ENCODE peak calls at places on chromosomes 16 and 17, in nine cellular contexts. One of them, this sample, is unnamed.

GRCh38 chr17:40111221-40112128 is 10.3 kb upstream of the MSL1 start:
- DNase-seq in posterior vena cava: peak
- DNase-seq in NCI-H1694: peak
- DNase-seq in ELF-1: peak
- DNase-seq in GDM1: peak
- DNase-seq in T follicular helper cell: peak
- DNase-seq in activated gamma-delta T cell treated with anti-CD3 and anti-CD28 coated beads, Interleukin-2, amount 50 U/mL, for 16 hours: peak
- DNase-seq in NCI-H2081: peak
- DNase-seq in fibroblast of the conjunctiva: peak
- DNase-seq in this sample: peak

GRCh38 chr16:27080870-27081269 is 14.1 kb downstream of the C16orf82 start:
- DNase-seq in posterior vena cava: no peak
- DNase-seq in NCI-H1694: no peak
- DNase-seq in ELF-1: peak
- DNase-seq in GDM1: no peak
- DNase-seq in T follicular helper cell: no peak
- DNase-seq in activated gamma-delta T cell treated with anti-CD3 and anti-CD28 coated beads, Interleukin-2, amount 50 U/mL, for 16 hours: no peak
- DNase-seq in NCI-H2081: no peak
- DNase-seq in fibroblast of the conjunctiva: no peak
- DNase-seq in this sample: no peak

GRCh38 chr16:10509534-10510025 is 70.8 kb downstream of the EMP2 start:
- DNase-seq in posterior vena cava: no peak
- DNase-seq in NCI-H1694: peak
- DNase-seq in ELF-1: peak
- DNase-seq in GDM1: peak
- DNase-seq in T follicular helper cell: peak
- DNase-seq in activated gamma-delta T cell treated with anti-CD3 and anti-CD28 coated beads, Interleukin-2, amount 50 U/mL, for 16 hours: peak
- DNase-seq in NCI-H2081: peak
- DNase-seq in fibroblast of the conjunctiva: peak
- DNase-seq in this sample: peak

GRCh38 chr16:81836279-81837054 is 57.4 kb downstream of the PLCG2 start:
- DNase-seq in posterior vena cava: no peak
- DNase-seq in NCI-H1694: no peak
- DNase-seq in ELF-1: no peak
- DNase-seq in GDM1: no peak
- DNase-seq in T follicular helper cell: no peak
- DNase-seq in activated gamma-delta T cell treated with anti-CD3 and anti-CD28 coated beads, Interleukin-2, amount 50 U/mL, for 16 hours: no peak
- DNase-seq in NCI-H2081: no peak
- DNase-seq in fibroblast of the conjunctiva: no peak
- DNase-seq in this sample: no peak

GRCh38 chr16:53913920-53914319 is 210.0 kb downstream of the FTO start:
- DNase-seq in posterior vena cava: no peak
- DNase-seq in NCI-H1694: no peak
- DNase-seq in ELF-1: peak
- DNase-seq in GDM1: no peak
- DNase-seq in T follicular helper cell: no peak
- DNase-seq in activated gamma-delta T cell treated with anti-CD3 and anti-CD28 coated beads, Interleukin-2, amount 50 U/mL, for 16 hours: no peak
- DNase-seq in NCI-H2081: no peak
- DNase-seq in fibroblast of the conjunctiva: no peak
- DNase-seq in this sample: no peak

GRCh38 chr17:60145006-60145935 is 4.5 kb upstream of the CA4 start:
- DNase-seq in posterior vena cava: no peak
- DNase-seq in NCI-H1694: no peak
- DNase-seq in ELF-1: no peak
- DNase-seq in GDM1: no peak
- DNase-seq in T follicular helper cell: no peak
- DNase-seq in activated gamma-delta T cell treated with anti-CD3 and anti-CD28 coated beads, Interleukin-2, amount 50 U/mL, for 16 hours: no peak
- DNase-seq in NCI-H2081: no peak
- DNase-seq in fibroblast of the conjunctiva: no peak
- DNase-seq in this sample: no peak

GRCh38 chr17:35748323-35748960 is 4.6 kb downstream of the GAS2L2 start:
- DNase-seq in posterior vena cava: no peak
- DNase-seq in NCI-H1694: no peak
- DNase-seq in ELF-1: no peak
- DNase-seq in GDM1: no peak
- DNase-seq in T follicular helper cell: no peak
- DNase-seq in activated gamma-delta T cell treated with anti-CD3 and anti-CD28 coated beads, Interleukin-2, amount 50 U/mL, for 16 hours: no peak
- DNase-seq in NCI-H2081: no peak
- DNase-seq in fibroblast of the conjunctiva: no peak
- DNase-seq in this sample: no peak

GRCh38 chr17:12665263-12666210 is at the start of gene MYOCD:
- DNase-seq in posterior vena cava: peak
- DNase-seq in NCI-H1694: no peak
- DNase-seq in ELF-1: peak
- DNase-seq in GDM1: no peak
- DNase-seq in T follicular helper cell: no peak
- DNase-seq in activated gamma-delta T cell treated with anti-CD3 and anti-CD28 coated beads, Interleukin-2, amount 50 U/mL, for 16 hours: no peak
- DNase-seq in NCI-H2081: no peak
- DNase-seq in fibroblast of the conjunctiva: no peak
- DNase-seq in this sample: no peak

GRCh38 chr16:51152691-51153261 is 1.7 kb upstream of the SALL1 start:
- DNase-seq in posterior vena cava: no peak
- DNase-seq in NCI-H1694: no peak
- DNase-seq in ELF-1: peak
- DNase-seq in GDM1: no peak
- DNase-seq in T follicular helper cell: no peak
- DNase-seq in activated gamma-delta T cell treated with anti-CD3 and anti-CD28 coated beads, Interleukin-2, amount 50 U/mL, for 16 hours: no peak
- DNase-seq in NCI-H2081: no peak
- DNase-seq in fibroblast of the conjunctiva: no peak
- DNase-seq in this sample: no peak

GRCh38 chr16:78663690-78664089 is 564.2 kb downstream of the WWOX start:
- DNase-seq in posterior vena cava: no peak
- DNase-seq in NCI-H1694: no peak
- DNase-seq in ELF-1: no peak
- DNase-seq in GDM1: no peak
- DNase-seq in T follicular helper cell: no peak
- DNase-seq in activated gamma-delta T cell treated with anti-CD3 and anti-CD28 coated beads, Interleukin-2, amount 50 U/mL, for 16 hours: no peak
- DNase-seq in NCI-H2081: no peak
- DNase-seq in fibroblast of the conjunctiva: no peak
- DNase-seq in this sample: no peak

GRCh38 chr17:64213995-64214507 is 49.0 kb downstream of the TEX2 start:
- DNase-seq in posterior vena cava: no peak
- DNase-seq in NCI-H1694: peak
- DNase-seq in ELF-1: no peak
- DNase-seq in GDM1: no peak
- DNase-seq in T follicular helper cell: no peak
- DNase-seq in activated gamma-delta T cell treated with anti-CD3 and anti-CD28 coated beads, Interleukin-2, amount 50 U/mL, for 16 hours: no peak
- DNase-seq in NCI-H2081: peak
- DNase-seq in fibroblast of the conjunctiva: no peak
- DNase-seq in this sample: no peak

GRCh38 chr16:19607610-19608280 is 52.2 kb downstream of the VPS35L start:
- DNase-seq in posterior vena cava: no peak
- DNase-seq in NCI-H1694: no peak
- DNase-seq in ELF-1: peak
- DNase-seq in GDM1: no peak
- DNase-seq in T follicular helper cell: no peak
- DNase-seq in activated gamma-delta T cell treated with anti-CD3 and anti-CD28 coated beads, Interleukin-2, amount 50 U/mL, for 16 hours: no peak
- DNase-seq in NCI-H2081: no peak
- DNase-seq in fibroblast of the conjunctiva: peak
- DNase-seq in this sample: no peak

GRCh38 chr17:17744116-17744515 is 62.9 kb downstream of the RAI1 start:
- DNase-seq in posterior vena cava: no peak
- DNase-seq in NCI-H1694: no peak
- DNase-seq in ELF-1: no peak
- DNase-seq in GDM1: no peak
- DNase-seq in T follicular helper cell: no peak
- DNase-seq in activated gamma-delta T cell treated with anti-CD3 and anti-CD28 coated beads, Interleukin-2, amount 50 U/mL, for 16 hours: no peak
- DNase-seq in NCI-H2081: no peak
- DNase-seq in fibroblast of the conjunctiva: no peak
- DNase-seq in this sample: no peak

GRCh38 chr16:70713342-70713741 is 27.5 kb upstream of the MTSS2 start:
- DNase-seq in posterior vena cava: no peak
- DNase-seq in NCI-H1694: no peak
- DNase-seq in ELF-1: peak
- DNase-seq in GDM1: no peak
- DNase-seq in T follicular helper cell: no peak
- DNase-seq in activated gamma-delta T cell treated with anti-CD3 and anti-CD28 coated beads, Interleukin-2, amount 50 U/mL, for 16 hours: no peak
- DNase-seq in NCI-H2081: no peak
- DNase-seq in fibroblast of the conjunctiva: no peak
- DNase-seq in this sample: no peak

GRCh38 chr17:74101527-74101926 is 102.0 kb upstream of the RPL38 start:
- DNase-seq in posterior vena cava: peak
- DNase-seq in NCI-H1694: no peak
- DNase-seq in ELF-1: no peak
- DNase-seq in GDM1: no peak
- DNase-seq in T follicular helper cell: no peak
- DNase-seq in activated gamma-delta T cell treated with anti-CD3 and anti-CD28 coated beads, Interleukin-2, amount 50 U/mL, for 16 hours: no peak
- DNase-seq in NCI-H2081: no peak
- DNase-seq in fibroblast of the conjunctiva: no peak
- DNase-seq in this sample: no peak

GRCh38 chr16:84700518-84701277 is 898 bp downstream of the USP10 start:
- DNase-seq in posterior vena cava: no peak
- DNase-seq in NCI-H1694: no peak
- DNase-seq in ELF-1: peak
- DNase-seq in GDM1: no peak
- DNase-seq in T follicular helper cell: peak
- DNase-seq in activated gamma-delta T cell treated with anti-CD3 and anti-CD28 coated beads, Interleukin-2, amount 50 U/mL, for 16 hours: peak
- DNase-seq in NCI-H2081: no peak
- DNase-seq in fibroblast of the conjunctiva: no peak
- DNase-seq in this sample: peak

This sample was measured in activated T-helper 9 cell treated with anti-CD3 and anti-CD28 coated beads, Interleukin-2, amount 50 U/mL, for 16 hours.